ENCODE peak calls at places on chromosome 4, in nine cellular contexts. J is ovary, Y is HAP-1, R is tibial artery, C is Panc1, Q is breast epithelium, P is kidney epithelial cell, U is heart right ventricle, O is WERI-Rb-1. G is an unnamed sample.

GRCh38 chr4:182062458-182062857 is 180.7 kb upstream of the TENM3 start:
- DNase-seq in Y (no peak), Q (no peak), U (no peak), P (no peak), J (no peak), R (no peak), C (no peak), O (no peak), G (no peak)

GRCh38 chr4:82493721-82494425 is 63.5 kb downstream of the ENOPH1 start:
- DNase-seq in J (no peak), Q (no peak), P (no peak), Y (no peak), R (no peak), O (no peak), U (no peak), C (no peak), G (no peak)

GRCh38 chr4:178192611-178193010 is 750.4 kb upstream of the AGA start:
- DNase-seq in O (no peak), Q (no peak), R (no peak), U (no peak), P (no peak), Y (no peak), C (no peak), J (no peak), G (no peak)

GRCh38 chr4:118888666-118889312 is at the start of gene SYNPO2:
- DNase-seq in O (peak), J (peak), Q (peak), R (peak), P (peak), C (no peak), U (peak), Y (peak), G (peak)

GRCh38 chr4:85964298-85964697 is 395.6 kb downstream of the MAPK10 start:
- DNase-seq in O (no peak), R (no peak), U (no peak), P (no peak), J (no peak), Y (no peak), Q (no peak), C (no peak), G (no peak)

GRCh38 chr4:183989471-183989870 is 84.4 kb downstream of the STOX2 start:
- DNase-seq in Y (no peak), O (no peak), Q (no peak), R (no peak), C (no peak), P (no peak), U (no peak), J (no peak), G (no peak)

GRCh38 chr4:123547167-123547817 is 150.7 kb downstream of the SPRY1 start:
- DNase-seq in J (no peak), C (no peak), O (no peak), R (no peak), U (no peak), P (no peak), Y (no peak), Q (peak), G (peak)

GRCh38 chr4:102862016-102862415 is 6.8 kb upstream of the CISD2 start:
- DNase-seq in O (no peak), J (no peak), R (no peak), P (no peak), Y (no peak), C (no peak), Q (no peak), U (no peak), G (no peak)

GRCh38 chr4:15598644-15599043 is 56.5 kb downstream of the FBXL5 start:
- DNase-seq in P (no peak), Y (no peak), U (no peak), C (no peak), Q (no peak), R (no peak), O (no peak), J (no peak), G (no peak)

GRCh38 chr4:169768385-169768784 is 10.6 kb upstream of the HPF1 start:
- DNase-seq in U (no peak), C (no peak), Q (no peak), P (no peak), Y (no peak), J (no peak), O (no peak), R (no peak), G (no peak)

DNA sequence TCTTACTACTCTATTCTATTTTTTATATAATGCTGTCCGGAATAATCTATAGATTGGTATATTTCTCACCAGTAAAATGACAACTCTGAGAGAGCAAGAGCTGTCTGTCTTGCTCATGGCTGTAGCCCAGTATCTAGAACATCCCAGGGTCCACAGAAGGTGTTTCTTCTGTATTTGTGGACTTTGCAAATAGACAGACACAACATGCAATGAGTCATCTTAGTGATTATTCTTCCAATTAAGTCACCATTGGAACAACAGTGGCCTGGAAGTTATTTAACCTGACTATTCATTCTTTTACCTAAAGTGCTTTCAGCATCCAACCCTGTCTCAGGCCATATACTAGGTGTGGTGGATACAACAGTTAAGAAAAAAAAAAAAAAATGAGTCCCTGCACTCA is 179.5 kb downstream of the PPARGC1A start:
- DNase-seq in C (no peak), U (no peak), P (no peak), Q (no peak), Y (no peak), O (no peak), R (no peak), J (no peak), G (no peak)
- H3K4me3 ChIP-seq in C (no peak), U (no peak), P (no peak), Q (no peak), Y (no peak), O (no peak), R (no peak), J (no peak), G (no peak)

DNA sequence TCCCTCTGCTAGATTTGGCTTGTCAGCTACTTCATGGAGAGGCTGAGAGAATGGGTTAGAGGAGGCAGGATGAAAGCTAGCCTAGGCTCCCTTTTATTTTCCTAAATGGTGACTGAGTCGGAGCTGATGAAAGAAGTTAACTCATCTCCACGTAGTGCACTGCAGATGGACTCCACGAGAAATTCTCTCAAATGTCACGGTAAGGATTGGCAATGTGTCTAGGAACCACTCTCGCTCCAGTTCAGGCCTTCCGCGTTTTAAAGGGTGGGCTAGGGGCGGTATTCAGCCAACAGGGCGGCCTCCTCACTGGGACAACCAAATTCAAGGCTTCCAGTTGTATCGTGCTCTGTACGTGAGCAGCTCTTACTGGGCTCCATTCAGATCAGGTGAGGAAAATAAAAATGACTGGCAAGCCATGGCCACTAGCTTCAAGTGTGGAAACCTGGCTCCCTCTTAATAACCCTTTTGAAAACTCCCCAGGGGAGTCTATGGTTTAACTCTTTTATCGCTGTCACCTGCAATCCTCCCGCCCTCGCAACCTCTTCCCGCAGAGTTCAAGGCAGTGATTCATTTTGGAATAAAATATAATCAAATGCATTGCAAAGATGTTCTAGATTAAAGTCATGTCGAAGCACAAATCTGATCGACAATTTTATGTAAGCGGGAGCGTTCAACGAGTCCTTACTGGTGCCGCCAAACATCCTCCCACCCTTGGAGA is 1.3 kb downstream of the SPOCK3 start:
- DNase-seq in J (no peak), C (no peak), U (no peak), P (no peak), Q (no peak), R (no peak), O (no peak), Y (no peak), G (no peak)
- H3K4me3 ChIP-seq in J (no peak), C (no peak), U (peak), P (no peak), Q (no peak), R (no peak), O (no peak), Y (no peak), G (peak)

DNA sequence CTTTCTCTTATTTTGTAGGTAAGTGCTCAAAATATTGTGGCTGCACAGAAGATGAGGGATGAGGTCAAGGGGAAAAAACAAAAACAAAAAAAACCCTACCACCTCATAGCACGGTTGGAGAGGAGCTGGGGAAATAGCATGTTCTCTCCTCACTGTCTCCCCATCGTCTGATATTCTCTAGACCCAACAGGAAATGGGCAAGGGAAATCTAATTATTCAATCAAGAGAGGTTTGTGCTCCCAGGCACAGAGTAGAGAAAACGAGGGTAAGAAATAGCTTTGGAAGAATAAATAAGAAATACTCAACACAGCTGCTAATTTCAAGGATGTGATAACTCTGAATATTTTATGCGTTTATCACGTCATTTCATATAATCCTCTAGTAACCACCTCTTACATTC is 619.2 kb upstream of the GNPDA2 start:
- DNase-seq in Y (no peak), J (no peak), P (no peak), R (no peak), U (no peak), Q (no peak), C (no peak), O (no peak), G (no peak)
- H3K4me3 ChIP-seq in Y (no peak), J (no peak), P (no peak), R (no peak), U (no peak), Q (no peak), C (no peak), O (no peak), G (no peak)

DNA sequence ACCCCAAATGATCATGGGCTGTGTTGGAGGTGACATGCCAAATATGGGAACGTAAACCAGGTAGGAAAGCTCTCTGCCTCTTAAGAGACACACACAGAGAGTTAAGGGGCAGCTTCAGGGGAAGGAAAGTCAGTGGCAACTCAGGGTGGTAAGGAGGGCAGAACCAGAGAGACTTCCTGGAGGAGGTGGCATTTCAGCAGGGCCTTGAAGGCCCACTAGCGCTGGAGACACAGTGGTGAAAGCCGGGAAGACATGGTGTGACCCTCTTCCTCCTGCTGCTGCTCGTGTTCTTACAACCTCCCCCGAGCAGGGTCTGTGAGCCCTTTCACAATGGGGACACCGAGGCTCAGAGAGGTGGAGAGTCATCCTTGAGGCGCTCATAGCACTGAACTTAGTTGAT is 68.2 kb downstream of the SORCS2 start:
- DNase-seq in R (no peak), Q (no peak), Y (no peak), J (no peak), U (no peak), C (no peak), O (no peak), P (no peak), G (no peak)
- H3K4me3 ChIP-seq in R (no peak), Q (no peak), Y (no peak), J (no peak), U (no peak), C (no peak), O (no peak), P (no peak), G (no peak)

GRCh38 chr4:13543648-13544555 is at the start of gene NKX3-2:
- DNase-seq in Q (no peak), U (no peak), P (no peak), Y (peak), R (no peak), J (no peak), C (no peak), O (no peak), G (no peak)
- H3K4me3 ChIP-seq in Q (peak), U (peak), P (peak), Y (peak), R (peak), J (peak), C (peak), O (peak), G (peak)

GRCh38 chr4:147830102-147830463 is 98.2 kb downstream of the ARHGAP10 start:
- DNase-seq in J (no peak), U (no peak), Y (no peak), R (no peak), P (no peak), C (no peak), O (no peak), Q (no peak), G (no peak)

GRCh38 chr4:147833254-147833653 is 101.4 kb downstream of the ARHGAP10 start:
- DNase-seq in O (no peak), C (no peak), Q (no peak), J (no peak), P (peak), Y (no peak), U (no peak), R (no peak), G (no peak)

GRCh38 chr4:147831452-147832192 is 99.7 kb downstream of the ARHGAP10 start:
- DNase-seq in U (no peak), J (no peak), R (peak), O (no peak), P (peak), Y (no peak), Q (peak), C (peak), G (no peak)

GRCh38 chr4:147829401-147830101 is 97.7 kb downstream of the ARHGAP10 start:
- DNase-seq in Y (no peak), O (no peak), U (peak), J (peak), C (no peak), R (peak), Q (peak), P (no peak), G (no peak)

DNA sequence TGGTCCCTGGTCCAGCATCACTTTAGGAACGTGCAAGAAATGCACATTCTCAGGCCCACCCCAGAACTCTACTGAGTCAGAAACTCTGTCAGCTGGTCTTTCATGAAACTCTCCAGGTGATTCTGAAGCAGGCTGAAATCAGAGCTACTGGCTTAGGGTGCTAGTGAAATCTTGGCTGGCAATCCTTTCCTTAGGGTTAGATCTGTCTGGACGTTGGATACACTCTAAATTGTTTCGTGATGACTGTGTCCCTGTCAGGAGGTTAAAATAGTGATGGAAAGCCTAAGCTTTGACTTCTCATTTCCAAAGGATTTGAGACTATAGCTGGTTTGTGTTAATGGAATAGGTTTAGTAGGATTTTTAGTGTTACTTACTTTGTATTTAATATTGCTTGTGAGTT is 99.1 kb downstream of the ARHGAP10 start:
- DNase-seq in O (peak), J (no peak), R (no peak), U (no peak), P (peak), Q (no peak), C (peak), Y (no peak), G (no peak)
- H3K4me3 ChIP-seq in O (no peak), J (no peak), R (no peak), U (no peak), P (no peak), Q (no peak), C (no peak), Y (no peak), G (no peak)

DNA sequence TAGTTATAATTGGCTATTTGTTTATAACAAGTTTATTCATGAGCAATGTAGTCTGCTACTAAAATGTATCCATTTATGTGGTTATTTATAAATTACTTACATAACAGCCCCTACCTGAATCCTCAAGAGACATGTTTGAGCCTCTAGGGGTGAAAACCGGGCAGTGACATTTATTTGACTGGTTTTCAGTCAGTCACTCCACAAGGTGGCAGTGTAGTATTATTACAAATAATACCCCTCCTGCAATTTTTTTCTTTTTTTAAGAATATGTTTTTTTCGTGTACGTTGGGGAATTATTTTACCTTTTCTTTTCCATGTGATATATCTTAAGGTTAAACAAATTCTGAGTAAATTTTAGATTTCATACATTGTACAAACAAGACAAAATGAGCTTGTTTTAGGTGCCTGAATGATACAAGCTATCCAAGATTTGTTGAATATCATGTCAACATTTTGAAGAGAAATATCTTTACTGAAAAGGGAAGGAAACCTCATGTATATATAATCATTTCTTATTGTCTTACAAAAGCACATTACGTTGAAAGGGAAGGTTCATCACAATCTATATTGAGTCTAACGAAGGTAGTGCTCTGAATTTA is 598.7 kb upstream of the TECRL start:
- DNase-seq in O (peak), Q (no peak), P (no peak), J (no peak), C (no peak), R (no peak), U (no peak), Y (peak), G (peak)
- H3K4me3 ChIP-seq in O (no peak), Q (no peak), P (no peak), J (no peak), C (no peak), R (no peak), U (no peak), Y (no peak), G (no peak)

DNA sequence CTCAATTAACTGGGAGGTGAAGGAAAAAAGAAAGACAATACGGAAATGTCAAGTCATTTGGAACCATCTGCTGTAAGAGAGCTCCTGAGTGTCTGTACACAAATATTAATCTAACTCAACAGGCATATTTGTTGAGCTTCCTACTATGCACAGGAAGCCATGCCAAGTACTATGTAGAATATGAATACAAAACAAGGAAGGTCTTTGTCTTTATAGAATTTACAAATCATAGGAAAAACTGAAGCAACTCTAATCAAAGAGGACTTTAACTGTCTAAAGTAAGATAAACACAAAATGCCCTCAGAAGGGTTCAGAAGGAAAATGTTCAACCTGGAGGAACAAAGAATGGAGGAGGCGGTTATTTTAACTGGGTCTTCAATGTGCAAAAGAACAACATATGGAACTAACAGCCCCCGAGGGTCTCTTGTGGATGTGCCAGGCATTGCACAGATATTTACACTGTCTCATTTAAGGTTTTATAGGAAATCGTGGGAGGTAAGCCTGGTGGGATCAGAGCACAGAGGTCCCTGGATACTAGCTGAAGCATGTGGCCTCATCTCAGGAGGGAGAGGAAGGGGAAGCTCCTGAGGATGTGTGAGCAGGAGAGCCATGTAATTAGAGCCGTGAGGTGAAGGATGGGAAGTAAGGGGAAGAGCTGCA is 5.8 kb downstream of the FAM114A1 start:
- DNase-seq in J (no peak), Q (no peak), R (no peak), U (no peak), C (no peak), O (no peak), Y (no peak), P (no peak), G (no peak)
- H3K4me3 ChIP-seq in J (no peak), Q (no peak), R (no peak), U (no peak), C (no peak), O (no peak), Y (no peak), P (no peak), G (no peak)

DNA sequence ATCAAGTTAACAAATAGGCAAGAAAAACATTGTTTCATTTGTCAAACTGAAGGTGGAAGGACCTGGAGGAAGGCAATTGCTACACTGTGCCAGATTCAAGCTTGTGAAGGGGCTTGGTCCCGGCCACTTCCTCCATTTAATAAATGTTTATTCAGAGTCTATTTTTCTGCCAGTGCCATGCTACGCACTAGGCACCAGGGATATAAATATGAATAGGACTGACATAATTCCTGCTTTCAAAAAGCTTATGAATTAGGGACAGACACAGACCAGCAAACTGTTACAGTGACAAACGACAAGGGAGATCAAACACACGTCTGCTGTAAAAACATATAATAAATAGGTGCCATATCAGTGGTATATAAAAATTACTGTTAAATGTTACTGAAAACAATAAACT is 571 bp downstream of the TLR6 start:
- DNase-seq in O (no peak), C (no peak), R (no peak), Y (no peak), P (no peak), Q (no peak), J (no peak), U (no peak), G (no peak)
- H3K4me3 ChIP-seq in O (no peak), C (peak), R (peak), Y (peak), P (no peak), Q (peak), J (peak), U (peak), G (no peak)